ENCODE peak calls at places on chromosomes 7 and 10, in five cellular contexts. One of them, this sample, is unnamed.

GRCh38 chr7:116598278-116598677 is 73.4 kb downstream of the CAV1 start:
- DNase-seq in CD8-positive, alpha-beta T cell: no peak
- DNase-seq in Peyer's patch: no peak
- DNase-seq in Calu3: peak; percentile 13
- DNase-seq in activated naive CD4-positive, alpha-beta T cell: no peak
- DNase-seq in this sample: no peak

GRCh38 chr10:30114871-30115270 is 55.5 kb upstream of the JCAD start:
- DNase-seq in Calu3: no peak
- DNase-seq in Peyer's patch: no peak
- DNase-seq in CD8-positive, alpha-beta T cell: no peak
- DNase-seq in activated naive CD4-positive, alpha-beta T cell: no peak
- DNase-seq in this sample: no peak

GRCh38 chr10:869171-869570 is 62.3 kb downstream of the LARP4B start:
- DNase-seq in Calu3: no peak
- DNase-seq in activated naive CD4-positive, alpha-beta T cell: no peak
- DNase-seq in Peyer's patch: no peak
- DNase-seq in CD8-positive, alpha-beta T cell: no peak
- DNase-seq in this sample: no peak

GRCh38 chr10:88115406-88115805 is 252.0 kb downstream of the PTEN start:
- DNase-seq in Calu3: no peak
- DNase-seq in CD8-positive, alpha-beta T cell: no peak
- DNase-seq in activated naive CD4-positive, alpha-beta T cell: no peak
- DNase-seq in Peyer's patch: no peak
- DNase-seq in this sample: no peak

GRCh38 chr7:50411333-50412028 is 38.7 kb downstream of the FIGNL1 start:
- DNase-seq in CD8-positive, alpha-beta T cell: no peak
- DNase-seq in Calu3: no peak
- DNase-seq in activated naive CD4-positive, alpha-beta T cell: no peak
- DNase-seq in Peyer's patch: no peak
- DNase-seq in this sample: no peak

GRCh38 chr7:85030893-85031292 is 156.0 kb downstream of the SEMA3D start:
- DNase-seq in Peyer's patch: no peak
- DNase-seq in Calu3: no peak
- DNase-seq in CD8-positive, alpha-beta T cell: no peak
- DNase-seq in activated naive CD4-positive, alpha-beta T cell: no peak
- DNase-seq in this sample: peak; percentile 49

GRCh38 chr7:108253275-108254044 is 123.3 kb upstream of the LAMB4 start:
- DNase-seq in Calu3: peak; percentile 26
- DNase-seq in CD8-positive, alpha-beta T cell: no peak
- DNase-seq in activated naive CD4-positive, alpha-beta T cell: no peak
- DNase-seq in Peyer's patch: no peak
- DNase-seq in this sample: no peak

GRCh38 chr10:91163709-91164474 is 56.6 kb upstream of the PCGF5 start:
- DNase-seq in Peyer's patch: peak; percentile 89
- DNase-seq in CD8-positive, alpha-beta T cell: peak; percentile 55
- DNase-seq in Calu3: peak; percentile 62
- DNase-seq in activated naive CD4-positive, alpha-beta T cell: peak; percentile 36
- DNase-seq in this sample: peak; percentile 44

GRCh38 chr10:110641256-110641655 is 2.9 kb upstream of the RBM20 start:
- DNase-seq in CD8-positive, alpha-beta T cell: no peak
- DNase-seq in Peyer's patch: no peak
- DNase-seq in activated naive CD4-positive, alpha-beta T cell: no peak
- DNase-seq in Calu3: peak; percentile 11
- DNase-seq in this sample: peak; percentile 78

GRCh38 chr10:126663328-126663727 is 7.2 kb downstream of the C10orf90 start:
- DNase-seq in activated naive CD4-positive, alpha-beta T cell: no peak
- DNase-seq in CD8-positive, alpha-beta T cell: no peak
- DNase-seq in Peyer's patch: no peak
- DNase-seq in Calu3: no peak
- DNase-seq in this sample: no peak

GRCh38 chr7:70640266-70640833 is 491.6 kb upstream of the GALNT17 start:
- DNase-seq in activated naive CD4-positive, alpha-beta T cell: no peak
- DNase-seq in Calu3: no peak
- DNase-seq in Peyer's patch: no peak
- DNase-seq in CD8-positive, alpha-beta T cell: no peak
- DNase-seq in this sample: no peak

GRCh38 chr7:129466796-129467195 is 32.6 kb downstream of the STRIP2 start:
- DNase-seq in activated naive CD4-positive, alpha-beta T cell: no peak
- DNase-seq in Calu3: no peak
- DNase-seq in CD8-positive, alpha-beta T cell: no peak
- DNase-seq in Peyer's patch: no peak
- DNase-seq in this sample: no peak

GRCh38 chr7:50356945-50357268 is 52.4 kb downstream of the IKZF1 start:
- DNase-seq in Calu3: no peak
- DNase-seq in activated naive CD4-positive, alpha-beta T cell: no peak
- DNase-seq in Peyer's patch: no peak
- DNase-seq in CD8-positive, alpha-beta T cell: no peak
- DNase-seq in this sample: no peak

GRCh38 chr7:135744938-135745701 is 3.5 kb downstream of the FAM180A start:
- DNase-seq in CD8-positive, alpha-beta T cell: no peak
- DNase-seq in Peyer's patch: no peak
- DNase-seq in activated naive CD4-positive, alpha-beta T cell: no peak
- DNase-seq in Calu3: no peak
- DNase-seq in this sample: peak; percentile 78

GRCh38 chr10:51718804-51719291 is 19.5 kb upstream of the CSTF2T start:
- DNase-seq in Calu3: no peak
- DNase-seq in Peyer's patch: no peak
- DNase-seq in CD8-positive, alpha-beta T cell: no peak
- DNase-seq in activated naive CD4-positive, alpha-beta T cell: no peak
- DNase-seq in this sample: peak; percentile 2

GRCh38 chr10:86536294-86536861 is 14.8 kb upstream of the WAPL start:
- DNase-seq in CD8-positive, alpha-beta T cell: peak; percentile 38
- DNase-seq in activated naive CD4-positive, alpha-beta T cell: peak; percentile 22
- DNase-seq in Peyer's patch: no peak
- DNase-seq in Calu3: no peak
- DNase-seq in this sample: no peak

GRCh38 chr7:39073432-39073831 is 95.7 kb downstream of the POU6F2 start:
- DNase-seq in CD8-positive, alpha-beta T cell: no peak
- DNase-seq in activated naive CD4-positive, alpha-beta T cell: no peak
- DNase-seq in Calu3: no peak
- DNase-seq in Peyer's patch: no peak
- DNase-seq in this sample: no peak

GRCh38 chr10:29689001-29689400 is 54.2 kb upstream of the SVIL start:
- DNase-seq in Calu3: no peak
- DNase-seq in activated naive CD4-positive, alpha-beta T cell: no peak
- DNase-seq in Peyer's patch: no peak
- DNase-seq in CD8-positive, alpha-beta T cell: no peak
- DNase-seq in this sample: peak; percentile 90

GRCh38 chr7:48188776-48189520 is 17.7 kb downstream of the ABCA13 start:
- DNase-seq in CD8-positive, alpha-beta T cell: no peak
- DNase-seq in Peyer's patch: no peak
- DNase-seq in Calu3: no peak
- DNase-seq in activated naive CD4-positive, alpha-beta T cell: no peak
- DNase-seq in this sample: no peak

GRCh38 chr10:123974406-123974805 is 82.8 kb upstream of the CPXM2 start:
- DNase-seq in activated naive CD4-positive, alpha-beta T cell: no peak
- DNase-seq in Calu3: peak; percentile 79
- DNase-seq in Peyer's patch: peak; percentile 65
- DNase-seq in CD8-positive, alpha-beta T cell: no peak
- DNase-seq in this sample: peak; percentile 95

GRCh38 chr7:145053781-145054180 is 217.9 kb upstream of the TPK1 start:
- DNase-seq in activated naive CD4-positive, alpha-beta T cell: no peak
- DNase-seq in CD8-positive, alpha-beta T cell: no peak
- DNase-seq in Peyer's patch: no peak
- DNase-seq in Calu3: no peak
- DNase-seq in this sample: no peak

GRCh38 chr7:144857463-144857862 is 21.6 kb upstream of the TPK1 start:
- DNase-seq in CD8-positive, alpha-beta T cell: no peak
- DNase-seq in Peyer's patch: no peak
- DNase-seq in activated naive CD4-positive, alpha-beta T cell: no peak
- DNase-seq in Calu3: no peak
- DNase-seq in this sample: no peak

GRCh38 chr10:4316166-4316810 is 509.7 kb upstream of the AKR1E2 start:
- DNase-seq in CD8-positive, alpha-beta T cell: no peak
- DNase-seq in Peyer's patch: no peak
- DNase-seq in activated naive CD4-positive, alpha-beta T cell: no peak
- DNase-seq in Calu3: no peak
- DNase-seq in this sample: peak; percentile 96

GRCh38 chr7:86939197-86939814 is 120.1 kb downstream of the ELAPOR2 start:
- DNase-seq in activated naive CD4-positive, alpha-beta T cell: no peak
- DNase-seq in CD8-positive, alpha-beta T cell: peak; percentile 4
- DNase-seq in Calu3: peak; percentile 55
- DNase-seq in Peyer's patch: no peak
- DNase-seq in this sample: peak; percentile 61

GRCh38 chr10:70558871-70559810 is 43.4 kb downstream of the PRF1 start:
- DNase-seq in Peyer's patch: peak; percentile 64
- DNase-seq in Calu3: peak; percentile 86
- DNase-seq in CD8-positive, alpha-beta T cell: peak; percentile 55
- DNase-seq in activated naive CD4-positive, alpha-beta T cell: peak; percentile 58
- DNase-seq in this sample: peak; percentile 53

GRCh38 chr10:17425584-17426262 is 28.7 kb downstream of the ST8SIA6 start:
- DNase-seq in CD8-positive, alpha-beta T cell: peak; percentile 50
- DNase-seq in Calu3: no peak
- DNase-seq in Peyer's patch: no peak
- DNase-seq in activated naive CD4-positive, alpha-beta T cell: peak; percentile 12
- DNase-seq in this sample: no peak

GRCh38 chr10:47286591-47287325 is 13.2 kb upstream of the GDF10 start:
- DNase-seq in Peyer's patch: no peak
- DNase-seq in Calu3: no peak
- DNase-seq in CD8-positive, alpha-beta T cell: no peak
- DNase-seq in activated naive CD4-positive, alpha-beta T cell: no peak
- DNase-seq in this sample: no peak

GRCh38 chr7:26664735-26665420 is 199.5 kb downstream of the SKAP2 start:
- DNase-seq in Calu3: peak; percentile 71
- DNase-seq in CD8-positive, alpha-beta T cell: peak; percentile 15
- DNase-seq in activated naive CD4-positive, alpha-beta T cell: no peak
- DNase-seq in Peyer's patch: no peak
- DNase-seq in this sample: peak; percentile 71

GRCh38 chr7:29146082-29146706 is at the start of gene CPVL:
- DNase-seq in activated naive CD4-positive, alpha-beta T cell: no peak
- DNase-seq in CD8-positive, alpha-beta T cell: no peak
- DNase-seq in Calu3: peak; percentile 76
- DNase-seq in Peyer's patch: peak; percentile 54
- DNase-seq in this sample: peak; percentile 56

GRCh38 chr7:92643821-92644220 is 53.6 kb upstream of the FAM133B start:
- DNase-seq in CD8-positive, alpha-beta T cell: no peak
- DNase-seq in activated naive CD4-positive, alpha-beta T cell: no peak
- DNase-seq in Calu3: no peak
- DNase-seq in Peyer's patch: no peak
- DNase-seq in this sample: no peak